ENCODE peak calls at places on chromosomes 6 and 20, in ten cellular contexts. H, D, W, V, N, J, E, K, T and L are unnamed samples.

GRCh38 chr6:31948306-31948705 is 2.4 kb downstream of the CFB start:
- DNase-seq in H (no peak), D (no peak), W (no peak), V (no peak), N (no peak), J (no peak), E (no peak), K (no peak), T (no peak), L (no peak)

GRCh38 chr6:169841907-169842606 is 90.6 kb downstream of the ERMARD start:
- DNase-seq in H (no peak), D (no peak), W (no peak), V (no peak), N (no peak), J (no peak), E (no peak), K (no peak), T (no peak), L (no peak)

GRCh38 chr20:18056174-18057105 is 1.3 kb downstream of the OVOL2 start:
- DNase-seq in H (peak), D (no peak), W (no peak), V (no peak), N (no peak), J (no peak), E (no peak), K (no peak), T (peak), L (no peak)

GRCh38 chr20:58472273-58473018 is 42.8 kb downstream of the APCDD1L start:
- DNase-seq in H (no peak), D (no peak), W (no peak), V (no peak), N (no peak), J (no peak), E (no peak), K (no peak), T (no peak), L (no peak)

GRCh38 chr6:46918830-46919229 is 2.9 kb downstream of the ADGRF5 start:
- DNase-seq in H (no peak), D (no peak), W (no peak), V (no peak), N (no peak), J (no peak), E (no peak), K (no peak), T (no peak), L (no peak)

GRCh38 chr6:156174026-156174880 is 602.9 kb upstream of the ARID1B start:
- DNase-seq in H (no peak), D (no peak), W (no peak), V (no peak), N (peak), J (no peak), E (no peak), K (no peak), T (peak), L (no peak)

GRCh38 chr6:17927705-17928104 is 59.7 kb downstream of the KIF13A start:
- DNase-seq in H (no peak), D (no peak), W (no peak), V (no peak), N (no peak), J (no peak), E (no peak), K (no peak), T (no peak), L (no peak)

GRCh38 chr6:93293399-93294271 is 125.7 kb downstream of the EPHA7 start:
- DNase-seq in H (no peak), D (no peak), W (no peak), V (no peak), N (no peak), J (no peak), E (no peak), K (no peak), T (no peak), L (no peak)

GRCh38 chr20:32449890-32450401 is 91.8 kb downstream of the ASXL1 start:
- DNase-seq in H (no peak), D (no peak), W (no peak), V (no peak), N (no peak), J (no peak), E (no peak), K (no peak), T (no peak), L (peak)

GRCh38 chr6:137791281-137792159 is 75.5 kb upstream of the TNFAIP3 start:
- DNase-seq in H (no peak), D (no peak), W (no peak), V (no peak), N (no peak), J (no peak), E (no peak), K (no peak), T (no peak), L (no peak)

GRCh38 chr6:136174510-136174909 is 75.6 kb downstream of the MTFR2 start:
- DNase-seq in H (no peak), D (no peak), W (no peak), V (no peak), N (no peak), J (no peak), E (no peak), K (no peak), T (peak), L (no peak)

GRCh38 chr6:18861182-18861581 is 474.0 kb downstream of the RNF144B start:
- DNase-seq in H (no peak), D (no peak), W (no peak), V (no peak), N (no peak), J (no peak), E (no peak), K (no peak), T (no peak), L (no peak)

GRCh38 chr6:121590438-121590837 is 155.0 kb downstream of the GJA1 start:
- DNase-seq in H (no peak), D (no peak), W (no peak), V (no peak), N (no peak), J (no peak), E (no peak), K (no peak), T (no peak), L (no peak)

GRCh38 chr20:2749951-2750342 is 50.5 kb downstream of the CPXM1 start:
- DNase-seq in H (no peak), D (no peak), W (no peak), V (no peak), N (no peak), J (no peak), E (no peak), K (no peak), T (no peak), L (no peak)

GRCh38 chr6:111030008-111031006 is 48.5 kb downstream of the RPF2 start:
- DNase-seq in H (peak), D (no peak), W (peak), V (no peak), N (no peak), J (no peak), E (no peak), K (no peak), T (no peak), L (peak)

GRCh38 chr6:35310265-35310831 is 12.7 kb downstream of the DEF6 start:
- DNase-seq in H (no peak), D (no peak), W (no peak), V (no peak), N (peak), J (no peak), E (no peak), K (no peak), T (no peak), L (no peak)

GRCh38 chr6:140319209-140319608 is 944.8 kb upstream of the CITED2 start:
- DNase-seq in H (peak), D (no peak), W (no peak), V (no peak), N (no peak), J (no peak), E (no peak), K (no peak), T (no peak), L (no peak)

GRCh38 chr20:64064145-64064698 is 1.2 kb downstream of the TCEA2 start:
- DNase-seq in H (no peak), D (no peak), W (no peak), V (no peak), N (no peak), J (no peak), E (no peak), K (no peak), T (no peak), L (no peak)

GRCh38 chr20:62516345-62516744 is 40.5 kb upstream of the GATA5 start:
- DNase-seq in H (no peak), D (no peak), W (no peak), V (no peak), N (no peak), J (no peak), E (no peak), K (no peak), T (peak), L (no peak)

GRCh38 chr6:6699741-6700367 is 111.3 kb downstream of the LY86 start:
- DNase-seq in H (peak), D (no peak), W (peak), V (peak), N (no peak), J (peak), E (no peak), K (no peak), T (peak), L (no peak)

GRCh38 chr6:12291785-12292604 is 1.8 kb downstream of the EDN1 start:
- DNase-seq in H (peak), D (peak), W (no peak), V (no peak), N (no peak), J (no peak), E (no peak), K (no peak), T (peak), L (no peak)